ENCODE peak calls at places on chromosomes 13 and 19, in seven cellular contexts. W is HCT116, U is SK-N-SH, R is HepG2, V is GM12878, X is H1, E is K562. I is an unnamed sample.

GRCh38 chr19:10142701-10143375 is 23.1 kb upstream of the EIF3G start:
- DNase-seq in W (no peak), U (no peak), R (no peak), V (no peak), X (no peak), E (no peak), I (no peak)

GRCh38 chr19:37738371-37738770 is 18.8 kb upstream of the ZNF607 start:
- DNase-seq in W (no peak), U (no peak), R (no peak), V (no peak), X (no peak), E (no peak), I (no peak)

GRCh38 chr13:105918842-105919741 is 616.4 kb downstream of the EFNB2 start:
- DNase-seq in W (peak), U (peak), R (peak), V (no peak), X (no peak), E (peak), I (no peak)

GRCh38 chr13:79369226-79369625 is 36.8 kb downstream of the RBM26 start:
- DNase-seq in W (no peak), U (no peak), R (no peak), V (no peak), X (no peak), E (no peak), I (no peak)

GRCh38 chr19:51407631-51408131 is 9.8 kb downstream of the SIGLEC10 start:
- DNase-seq in W (peak), U (no peak), R (peak), V (no peak), X (no peak), E (peak), I (no peak)

GRCh38 chr19:36605839-36606478 is 846 bp downstream of the ZNF382 start:
- DNase-seq in W (no peak), U (no peak), R (no peak), V (peak), X (no peak), E (no peak), I (no peak)

GRCh38 chr13:30429721-30430694 is 7.7 kb downstream of the UBE2L5 start:
- DNase-seq in W (peak), U (no peak), R (no peak), V (peak), X (no peak), E (peak), I (no peak)

GRCh38 chr13:27425151-27425917 is 915 bp downstream of the GTF3A start:
- DNase-seq in W (no peak), U (no peak), R (no peak), V (no peak), X (peak), E (no peak), I (peak)

GRCh38 chr13:99178636-99179035 is 22.0 kb upstream of the UBAC2 start:
- DNase-seq in W (no peak), U (no peak), R (no peak), V (no peak), X (no peak), E (no peak), I (no peak)

GRCh38 chr13:42478531-42479156 is 95.3 kb upstream of the TNFSF11 start:
- DNase-seq in W (peak), U (peak), R (no peak), V (no peak), X (no peak), E (no peak), I (peak)

GRCh38 chr13:67095621-67096020 is 134.5 kb downstream of the PCDH9 start:
- DNase-seq in W (no peak), U (no peak), R (no peak), V (no peak), X (no peak), E (no peak), I (no peak)

GRCh38 chr19:8151499-8152035 is 2.2 kb upstream of the FBN3 start:
- DNase-seq in W (no peak), U (peak), R (no peak), V (no peak), X (no peak), E (no peak), I (no peak)

GRCh38 chr19:43651758-43652545 is 12.3 kb upstream of the CADM4 start:
- DNase-seq in W (no peak), U (peak), R (peak), V (no peak), X (peak), E (peak), I (peak)

GRCh38 chr19:40512473-40513344 is 45.9 kb downstream of the SPTBN4 start:
- DNase-seq in W (no peak), U (peak), R (no peak), V (no peak), X (peak), E (no peak), I (no peak)

GRCh38 chr19:3982701-3983541 is 2.3 kb downstream of the EEF2 start:
- DNase-seq in W (no peak), U (peak), R (peak), V (no peak), X (peak), E (no peak), I (no peak)

GRCh38 chr13:113633485-113633873 is 24.5 kb downstream of the ATP4B start:
- DNase-seq in W (no peak), U (no peak), R (no peak), V (no peak), X (no peak), E (no peak), I (no peak)

GRCh38 chr13:27791146-27791900 is 960 bp upstream of the GSX1 start:
- DNase-seq in W (no peak), U (no peak), R (no peak), V (no peak), X (peak), E (no peak), I (peak)

GRCh38 chr13:28199089-28199488 is 60.7 kb downstream of the PAN3 start:
- DNase-seq in W (no peak), U (no peak), R (no peak), V (no peak), X (no peak), E (no peak), I (no peak)

GRCh38 chr13:45178349-45179142 is 22.3 kb downstream of the KCTD4 start:
- DNase-seq in W (no peak), U (no peak), R (peak), V (no peak), X (no peak), E (peak), I (no peak)

GRCh38 chr19:40921005-40921897 is 39.2 kb upstream of the CYP2A7 start:
- DNase-seq in W (peak), U (no peak), R (peak), V (no peak), X (no peak), E (peak), I (peak)

GRCh38 chr13:42078113-42078769 is 29.8 kb downstream of the DGKH start:
- DNase-seq in W (no peak), U (peak), R (peak), V (no peak), X (no peak), E (no peak), I (no peak)

GRCh38 chr13:26628706-26629105 is 71.2 kb downstream of the WASF3 start:
- DNase-seq in W (no peak), U (no peak), R (peak), V (no peak), X (no peak), E (peak), I (peak)

GRCh38 chr19:57675881-57676280 is 5.9 kb upstream of the ZNF551 start:
- DNase-seq in W (no peak), U (no peak), R (no peak), V (no peak), X (no peak), E (no peak), I (no peak)

GRCh38 chr13:34750078-34750703 is 191.9 kb upstream of the NBEA start:
- DNase-seq in W (no peak), U (peak), R (no peak), V (no peak), X (peak), E (no peak), I (no peak)

GRCh38 chr13:42101821-42102580 is 53.6 kb downstream of the DGKH start:
- DNase-seq in W (no peak), U (no peak), R (no peak), V (no peak), X (no peak), E (no peak), I (no peak)

GRCh38 chr13:42272115-42272756 is at the start of gene AKAP11:
- DNase-seq in W (no peak), U (no peak), R (peak), V (no peak), X (peak), E (peak), I (peak)

GRCh38 chr19:50333737-50334617 is 4.8 kb upstream of the KCNC3 start:
- DNase-seq in W (no peak), U (peak), R (no peak), V (no peak), X (peak), E (peak), I (peak)

GRCh38 chr19:10501971-10502523 is 1.1 kb downstream of the KEAP1 start:
- DNase-seq in W (no peak), U (peak), R (peak), V (no peak), X (peak), E (peak), I (peak)

GRCh38 chr19:48837081-48837524 is 812 bp upstream of the HSD17B14 start:
- DNase-seq in W (peak), U (peak), R (no peak), V (peak), X (peak), E (no peak), I (no peak)

GRCh38 chr13:52786747-52787146 is 47.1 kb upstream of the CNMD start:
- DNase-seq in W (peak), U (no peak), R (no peak), V (no peak), X (no peak), E (no peak), I (no peak)

GRCh38 chr19:17871878-17872250 is at the start of gene SLC5A5:
- DNase-seq in W (no peak), U (peak), R (no peak), V (no peak), X (peak), E (peak), I (no peak)

GRCh38 chr13:85631801-85632200 is 167.4 kb downstream of the SLITRK6 start:
- DNase-seq in W (no peak), U (no peak), R (no peak), V (no peak), X (no peak), E (no peak), I (no peak)

GRCh38 chr13:33751151-33751550 is 66.8 kb upstream of the RFC3 start:
- DNase-seq in W (no peak), U (no peak), R (no peak), V (no peak), X (no peak), E (no peak), I (no peak)

GRCh38 chr19:50308991-50309390 is 20.2 kb downstream of the KCNC3 start:
- DNase-seq in W (no peak), U (no peak), R (no peak), V (no peak), X (no peak), E (no peak), I (no peak)

GRCh38 chr19:48837586-48838191 is 1.4 kb upstream of the HSD17B14 start:
- DNase-seq in W (no peak), U (no peak), R (no peak), V (no peak), X (peak), E (no peak), I (no peak)

GRCh38 chr19:39433480-39434079 is 2.2 kb downstream of the RPS16 start:
- DNase-seq in W (no peak), U (no peak), R (no peak), V (no peak), X (no peak), E (no peak), I (no peak)

GRCh38 chr19:39435499-39436349 is at the start of gene RPS16:
- DNase-seq in W (peak), U (peak), R (peak), V (peak), X (peak), E (peak), I (peak)

GRCh38 chr19:39434123-39435076 is 1.3 kb downstream of the RPS16 start:
- DNase-seq in W (no peak), U (no peak), R (no peak), V (no peak), X (no peak), E (no peak), I (no peak)

GRCh38 chr19:39436350-39436716 is 584 bp upstream of the RPS16 start:
- DNase-seq in W (no peak), U (no peak), R (no peak), V (no peak), X (no peak), E (no peak), I (no peak)

DNA sequence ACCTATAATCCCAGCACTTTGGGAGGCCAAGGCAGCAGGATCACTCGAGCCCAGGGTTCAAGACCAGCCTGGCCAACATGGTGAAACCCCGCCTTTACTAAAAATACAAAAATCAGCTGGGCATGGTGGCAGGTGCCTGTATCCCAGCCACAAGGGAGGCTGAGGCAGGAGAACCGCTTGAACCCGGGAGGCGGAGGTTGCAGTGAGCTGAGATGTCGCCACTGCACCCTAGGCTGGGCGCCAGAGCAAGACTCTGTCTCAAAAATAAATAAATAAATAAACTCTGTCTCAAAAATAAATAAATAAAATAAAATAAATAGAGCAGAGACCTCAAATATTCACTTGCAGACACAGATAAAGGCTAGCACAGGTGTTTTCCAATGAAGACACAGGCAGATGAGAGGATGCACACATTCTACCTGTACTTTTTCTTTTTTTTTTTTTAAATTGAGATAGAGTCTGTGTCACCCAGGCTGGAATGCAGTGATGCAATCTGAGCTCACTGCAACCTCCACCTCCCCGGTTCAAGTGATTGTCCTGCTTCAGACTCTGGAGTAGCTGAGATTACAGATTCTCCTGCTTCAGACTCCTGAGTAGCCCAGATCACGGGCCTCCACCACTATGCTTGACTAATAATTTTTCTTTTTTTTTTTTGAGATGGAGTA is 2.7 kb upstream of the RPS16 start:
- DNase-seq in W (no peak), U (no peak), R (peak), V (no peak), X (no peak), E (no peak), I (no peak)
- TF ChIP-seq JUND in W (no peak), U (no peak), R (no peak), V (no peak), X (no peak), E (no peak), I (no peak)

DNA sequence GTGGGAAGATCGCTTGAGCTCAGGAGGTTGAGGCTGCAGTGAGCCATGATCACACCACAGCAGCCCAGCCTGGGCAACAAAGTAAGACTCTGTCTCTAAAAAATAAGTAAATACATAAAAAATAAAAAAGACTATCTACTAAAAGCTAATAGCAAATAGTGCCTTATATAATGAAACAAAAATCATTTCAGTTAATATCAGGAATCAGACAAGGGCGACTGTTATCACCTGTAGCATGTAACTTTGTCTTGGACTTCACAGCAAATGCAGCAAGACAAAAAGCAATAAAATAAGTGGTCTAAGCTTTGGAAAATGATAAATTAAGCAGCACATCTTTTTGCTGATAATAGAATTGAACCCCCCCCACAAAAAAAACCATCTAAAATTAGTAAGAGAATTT is 21.2 kb upstream of the GPI start:
- DNase-seq in W (no peak), U (no peak), R (no peak), V (no peak), X (no peak), E (no peak), I (no peak)
- TF ChIP-seq JUND in W (no peak), U (no peak), R (no peak), V (no peak), X (no peak), E (no peak), I (no peak)

GRCh38 chr19:12137541-12137940 is 2.6 kb downstream of the ZNF20 start:
- DNase-seq in W (no peak), U (no peak), R (peak), V (no peak), X (no peak), E (peak), I (no peak)
- TF ChIP-seq JUND in W (no peak), U (no peak), R (no peak), V (no peak), X (no peak), E (no peak), I (no peak)

DNA sequence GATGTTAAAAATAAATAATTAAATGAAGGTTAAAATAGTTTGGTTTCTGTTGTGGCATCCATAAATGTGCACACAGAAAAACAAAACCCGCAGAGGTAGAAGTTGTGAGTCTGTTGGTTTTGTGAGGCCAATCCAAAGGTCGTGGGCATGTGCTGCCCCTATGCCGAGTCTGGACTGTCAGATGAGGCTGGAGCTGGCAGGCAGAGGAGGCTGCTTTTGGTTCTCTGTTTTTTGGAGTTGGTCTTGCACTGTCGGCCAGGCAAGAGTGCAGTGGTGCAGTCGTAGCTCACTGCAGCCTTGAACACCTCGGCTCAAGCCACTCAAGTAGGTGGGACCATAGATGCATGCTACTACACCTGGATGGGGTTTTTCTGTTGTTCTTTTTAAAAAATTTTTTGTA is 43.7 kb downstream of the TSSK6 start:
- DNase-seq in W (no peak), U (no peak), R (no peak), V (no peak), X (no peak), E (no peak), I (no peak)
- TF ChIP-seq JUND in W (no peak), U (no peak), R (no peak), V (no peak), X (no peak), E (no peak), I (no peak)

DNA sequence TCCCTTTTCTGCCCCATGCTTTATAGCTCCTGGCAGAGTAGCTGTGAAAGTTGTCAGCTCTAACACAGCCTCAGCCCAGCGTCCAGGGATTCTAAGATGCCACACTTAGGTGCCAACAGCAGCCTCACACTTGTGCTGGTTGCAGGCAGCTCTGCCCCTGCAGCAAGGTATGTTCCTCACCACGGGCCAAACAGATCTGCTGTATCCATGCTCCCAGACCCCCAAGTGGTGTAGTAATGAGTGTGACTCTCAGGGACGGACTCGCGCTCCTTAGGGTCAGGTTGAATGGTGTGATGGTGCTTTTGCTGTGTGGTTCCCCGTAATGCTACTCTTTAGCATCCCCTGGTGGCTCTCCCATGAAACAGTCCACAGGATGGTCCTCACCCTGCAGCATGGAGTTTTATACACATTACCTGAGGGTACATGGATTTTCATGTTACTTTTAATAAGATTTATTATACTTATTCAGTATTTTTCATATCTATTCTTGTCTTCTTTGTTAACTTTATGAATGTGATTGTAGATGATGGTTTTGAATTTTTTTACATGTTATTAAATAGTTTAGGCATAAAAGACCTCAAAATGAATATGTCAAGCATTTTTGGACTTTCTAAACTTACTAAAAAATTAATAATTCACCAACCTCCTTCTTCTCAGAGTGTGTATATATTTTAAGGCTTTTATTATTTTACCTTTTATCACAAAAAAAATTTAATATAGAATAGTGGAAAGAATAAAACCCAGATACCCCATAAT is 232.5 kb downstream of the SLC7A1 start:
- DNase-seq in W (peak), U (peak), R (peak), V (peak), X (peak), E (peak), I (peak)
- TF ChIP-seq JUND in W (no peak), U (no peak), R (no peak), V (no peak), X (no peak), E (no peak), I (no peak)